ENCODE peak calls at places on chromosomes 4 and X, in seven cellular contexts. One of them, this sample, is unnamed.
A peak's percentile ranks its signal among the peaks of the same experiment; 100 is the strongest.

GRCh38 chr4:4507403-4507802 is 34.4 kb downstream of the STX18 start:
- DNase-seq in astrocyte: no peak
- DNase-seq in fibroblast of lung: no peak
- DNase-seq in heart left ventricle: no peak
- DNase-seq in epithelial cell of esophagus: no peak
- DNase-seq in PC-3: no peak
- DNase-seq in fibroblast of the aortic adventitia: no peak
- DNase-seq in this sample: no peak

GRCh38 chrX:40579880-40580536 is 762 bp upstream of the ATP6AP2 start:
- DNase-seq in fibroblast of the aortic adventitia: no peak
- DNase-seq in PC-3: no peak
- DNase-seq in heart left ventricle: no peak
- DNase-seq in astrocyte: no peak
- DNase-seq in epithelial cell of esophagus: peak; percentile 2
- DNase-seq in fibroblast of lung: no peak
- DNase-seq in this sample: no peak

GRCh38 chr4:42965326-42965725 is 72.8 kb downstream of the GRXCR1 start:
- DNase-seq in astrocyte: no peak
- DNase-seq in heart left ventricle: no peak
- DNase-seq in fibroblast of the aortic adventitia: no peak
- DNase-seq in fibroblast of lung: no peak
- DNase-seq in epithelial cell of esophagus: peak; percentile 22
- DNase-seq in PC-3: peak; percentile 48
- DNase-seq in this sample: no peak

GRCh38 chrX:137051978-137052640 is 18.3 kb upstream of the GPR101 start:
- DNase-seq in fibroblast of the aortic adventitia: peak; percentile 37
- DNase-seq in heart left ventricle: peak; percentile 63
- DNase-seq in epithelial cell of esophagus: peak; percentile 19
- DNase-seq in PC-3: peak; percentile 68
- DNase-seq in fibroblast of lung: peak; percentile 24
- DNase-seq in astrocyte: peak; percentile 4
- DNase-seq in this sample: no peak

GRCh38 chrX:45083314-45083713 is 117.4 kb downstream of the DIPK2B start:
- DNase-seq in fibroblast of lung: no peak
- DNase-seq in heart left ventricle: no peak
- DNase-seq in PC-3: no peak
- DNase-seq in astrocyte: no peak
- DNase-seq in epithelial cell of esophagus: no peak
- DNase-seq in fibroblast of the aortic adventitia: no peak
- DNase-seq in this sample: no peak

GRCh38 chrX:68989865-68990606 is 161.2 kb downstream of the EFNB1 start:
- DNase-seq in epithelial cell of esophagus: peak; percentile 10
- DNase-seq in astrocyte: peak; percentile 84
- DNase-seq in PC-3: no peak
- DNase-seq in fibroblast of the aortic adventitia: peak; percentile 88
- DNase-seq in heart left ventricle: peak; percentile 47
- DNase-seq in fibroblast of lung: peak; percentile 90
- DNase-seq in this sample: peak; percentile 43

GRCh38 chr4:101211146-101211553 is 136.2 kb downstream of the PPP3CA start:
- DNase-seq in epithelial cell of esophagus: peak; percentile 30
- DNase-seq in astrocyte: peak; percentile 80
- DNase-seq in fibroblast of lung: peak; percentile 83
- DNase-seq in PC-3: peak; percentile 83
- DNase-seq in fibroblast of the aortic adventitia: peak; percentile 27
- DNase-seq in heart left ventricle: no peak
- DNase-seq in this sample: no peak

GRCh38 chr4:121408-122084 is 2.8 kb upstream of the ZNF718 start:
- DNase-seq in PC-3: no peak
- DNase-seq in fibroblast of the aortic adventitia: no peak
- DNase-seq in astrocyte: no peak
- DNase-seq in fibroblast of lung: no peak
- DNase-seq in epithelial cell of esophagus: no peak
- DNase-seq in heart left ventricle: no peak
- DNase-seq in this sample: no peak

GRCh38 chr4:184349283-184350039 is 124.9 kb downstream of the IRF2 start:
- DNase-seq in heart left ventricle: peak; percentile 40
- DNase-seq in fibroblast of the aortic adventitia: no peak
- DNase-seq in fibroblast of lung: no peak
- DNase-seq in astrocyte: no peak
- DNase-seq in PC-3: no peak
- DNase-seq in epithelial cell of esophagus: no peak
- DNase-seq in this sample: no peak

GRCh38 chrX:103688949-103689348 is 2.5 kb upstream of the MORF4L2 start:
- DNase-seq in epithelial cell of esophagus: peak; percentile 31
- DNase-seq in fibroblast of the aortic adventitia: peak; percentile 58
- DNase-seq in astrocyte: peak; percentile 8
- DNase-seq in PC-3: peak; percentile 60
- DNase-seq in fibroblast of lung: peak; percentile 24
- DNase-seq in heart left ventricle: no peak
- DNase-seq in this sample: no peak

GRCh38 chrX:41870719-41871151 is 52.6 kb downstream of the CASK start:
- DNase-seq in astrocyte: no peak
- DNase-seq in fibroblast of lung: no peak
- DNase-seq in PC-3: no peak
- DNase-seq in epithelial cell of esophagus: no peak
- DNase-seq in heart left ventricle: no peak
- DNase-seq in fibroblast of the aortic adventitia: no peak
- DNase-seq in this sample: no peak

GRCh38 chrX:11704725-11705495 is 39.2 kb upstream of the ARHGAP6 start:
- DNase-seq in PC-3: no peak
- DNase-seq in heart left ventricle: no peak
- DNase-seq in fibroblast of lung: peak; percentile 41
- DNase-seq in epithelial cell of esophagus: no peak
- DNase-seq in astrocyte: peak; percentile 32
- DNase-seq in fibroblast of the aortic adventitia: peak; percentile 13
- DNase-seq in this sample: no peak

DNA sequence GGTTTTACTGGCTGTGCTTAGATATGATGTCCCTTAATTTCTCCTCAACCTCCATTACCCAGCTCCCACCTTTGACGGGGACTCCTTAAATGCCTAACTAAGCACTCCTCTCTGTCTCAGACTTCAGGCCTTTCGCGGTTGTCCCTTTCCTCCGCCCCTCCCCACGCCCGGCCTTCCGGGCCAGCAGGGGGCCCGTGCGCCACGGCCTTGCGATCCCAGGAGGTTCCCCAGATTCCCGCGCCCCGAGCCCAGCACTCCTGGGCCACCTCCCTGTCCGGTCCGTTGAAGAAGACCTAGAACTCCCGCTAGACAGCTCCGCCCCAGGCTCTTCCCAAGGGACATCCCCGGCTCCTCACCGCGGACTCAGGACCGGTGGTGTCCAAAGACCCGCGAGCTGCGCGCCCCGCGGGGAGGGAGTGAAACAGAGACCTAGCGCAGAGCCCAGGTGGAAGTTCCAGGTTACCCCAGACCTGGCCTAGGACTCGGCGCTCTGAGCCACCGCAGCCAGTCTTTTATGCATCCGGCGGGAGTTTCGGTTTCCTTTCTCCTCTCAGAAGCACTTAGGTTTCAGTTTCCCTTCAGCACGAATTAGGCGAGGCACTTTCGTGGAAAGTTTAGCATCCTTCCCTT is at the start of gene DDX60:
- DNase-seq in PC-3: peak; percentile 74
- DNase-seq in heart left ventricle: peak; percentile 79
- DNase-seq in astrocyte: peak; percentile 61
- DNase-seq in fibroblast of the aortic adventitia: peak; percentile 81
- DNase-seq in fibroblast of lung: peak; percentile 73
- DNase-seq in epithelial cell of esophagus: peak; percentile 76
- DNase-seq in this sample: no peak
- TF ChIP-seq CTCF in PC-3: peak; percentile 52
- TF ChIP-seq CTCF in heart left ventricle: peak; percentile 41
- TF ChIP-seq CTCF in astrocyte: no peak
- TF ChIP-seq CTCF in fibroblast of the aortic adventitia: peak; percentile 68
- TF ChIP-seq CTCF in fibroblast of lung: peak; percentile 52
- TF ChIP-seq CTCF in epithelial cell of esophagus: peak; percentile 56
- TF ChIP-seq CTCF in this sample: peak; percentile 66

DNA sequence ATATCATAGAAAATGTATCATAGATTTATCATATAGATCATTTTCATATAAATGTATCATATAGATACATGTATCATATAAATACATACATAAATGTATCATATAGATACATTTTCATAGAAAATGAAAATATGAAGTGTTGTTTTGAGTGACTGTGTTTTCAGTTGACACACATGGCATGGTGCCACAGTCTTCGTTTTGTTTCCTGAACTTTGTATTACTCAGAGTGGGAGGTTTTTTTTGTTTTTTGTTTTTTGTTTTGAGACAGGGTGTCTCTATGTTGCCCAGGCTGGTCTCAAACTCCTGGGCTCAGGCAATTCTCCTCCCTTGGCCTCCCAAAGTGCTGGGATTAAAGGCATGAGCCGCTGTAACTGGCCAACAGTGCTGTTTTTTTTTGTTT is 3.9 kb downstream of the RBM10 start:
- DNase-seq in epithelial cell of esophagus: peak; percentile 44
- DNase-seq in PC-3: peak; percentile 40
- DNase-seq in fibroblast of the aortic adventitia: no peak
- DNase-seq in astrocyte: no peak
- DNase-seq in fibroblast of lung: no peak
- DNase-seq in heart left ventricle: no peak
- DNase-seq in this sample: no peak
- H3K4me3 ChIP-seq in epithelial cell of esophagus: no peak overlapping the region
- H3K4me3 ChIP-seq in PC-3: no peak overlapping the region
- H3K4me3 ChIP-seq in fibroblast of the aortic adventitia: no peak overlapping the region
- H3K4me3 ChIP-seq in astrocyte: no peak overlapping the region
- H3K4me3 ChIP-seq in fibroblast of lung: no peak overlapping the region
- H3K4me3 ChIP-seq in heart left ventricle: no peak overlapping the region
- H3K4me3 ChIP-seq in this sample: no peak overlapping the region

GRCh38 chrX:135572436-135572835 is 52.0 kb downstream of the INTS6L start:
- DNase-seq in PC-3: no peak
- DNase-seq in fibroblast of the aortic adventitia: peak; percentile 10
- DNase-seq in epithelial cell of esophagus: no peak
- DNase-seq in fibroblast of lung: no peak
- DNase-seq in astrocyte: no peak
- DNase-seq in heart left ventricle: no peak
- DNase-seq in this sample: no peak
- TF ChIP-seq CTCF in PC-3: peak; percentile 64
- TF ChIP-seq CTCF in fibroblast of the aortic adventitia: peak; percentile 61
- TF ChIP-seq CTCF in epithelial cell of esophagus: peak; percentile 37
- TF ChIP-seq CTCF in fibroblast of lung: peak; percentile 48
- TF ChIP-seq CTCF in astrocyte: peak; percentile 17
- TF ChIP-seq CTCF in heart left ventricle: peak; percentile 34
- TF ChIP-seq CTCF in this sample: peak; percentile 45

GRCh38 chr4:147157860-147158701 is 212.4 kb upstream of the TTC29 start:
- DNase-seq in fibroblast of the aortic adventitia: peak; percentile 30
- DNase-seq in astrocyte: peak; percentile 35
- DNase-seq in fibroblast of lung: peak; percentile 39
- DNase-seq in epithelial cell of esophagus: peak; percentile 30
- DNase-seq in heart left ventricle: peak; percentile 40
- DNase-seq in PC-3: peak; percentile 62
- DNase-seq in this sample: peak; percentile 60

GRCh38 chr4:147163311-147163710 is 217.6 kb upstream of the TTC29 start:
- DNase-seq in epithelial cell of esophagus: no peak
- DNase-seq in fibroblast of lung: no peak
- DNase-seq in PC-3: no peak
- DNase-seq in fibroblast of the aortic adventitia: peak; percentile 9
- DNase-seq in heart left ventricle: no peak
- DNase-seq in astrocyte: no peak
- DNase-seq in this sample: no peak

GRCh38 chr4:147160908-147161513 is 215.3 kb upstream of the TTC29 start:
- DNase-seq in epithelial cell of esophagus: peak; percentile 69
- DNase-seq in heart left ventricle: no peak
- DNase-seq in fibroblast of lung: peak; percentile 54
- DNase-seq in astrocyte: peak; percentile 41
- DNase-seq in PC-3: peak; percentile 58
- DNase-seq in fibroblast of the aortic adventitia: peak; percentile 77
- DNase-seq in this sample: no peak
- H3K4me3 ChIP-seq in epithelial cell of esophagus: no peak overlapping the region
- H3K4me3 ChIP-seq in heart left ventricle: no peak overlapping the region
- H3K4me3 ChIP-seq in fibroblast of lung: no peak overlapping the region
- H3K4me3 ChIP-seq in astrocyte: no peak overlapping the region
- H3K4me3 ChIP-seq in PC-3: no peak overlapping the region
- H3K4me3 ChIP-seq in fibroblast of the aortic adventitia: no peak overlapping the region
- H3K4me3 ChIP-seq in this sample: no peak overlapping the region

DNA sequence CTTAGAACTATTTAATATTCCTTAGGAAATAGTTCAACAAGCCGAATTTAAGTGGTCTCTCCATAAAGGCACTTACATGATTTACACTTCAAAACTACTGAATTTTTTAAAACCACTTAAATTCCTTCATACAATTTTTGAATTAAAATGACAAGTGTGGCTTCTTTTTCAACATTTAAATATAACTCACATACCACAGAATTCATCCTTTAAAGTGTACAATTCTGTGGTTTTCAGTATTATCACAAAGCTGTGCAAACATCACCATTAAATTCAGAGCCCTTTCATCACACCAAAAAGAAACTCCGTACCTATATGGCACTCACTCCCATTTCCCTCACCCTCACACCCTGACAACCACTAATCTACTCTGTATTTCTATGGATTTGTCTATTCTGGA is 200.9 kb upstream of the MAB21L2 start:
- DNase-seq in fibroblast of the aortic adventitia: no peak
- DNase-seq in astrocyte: peak; percentile 33
- DNase-seq in PC-3: no peak
- DNase-seq in epithelial cell of esophagus: no peak
- DNase-seq in fibroblast of lung: peak; percentile 47
- DNase-seq in heart left ventricle: no peak
- DNase-seq in this sample: no peak
- TF ChIP-seq CTCF in fibroblast of the aortic adventitia: no peak
- TF ChIP-seq CTCF in astrocyte: no peak
- TF ChIP-seq CTCF in PC-3: no peak
- TF ChIP-seq CTCF in epithelial cell of esophagus: no peak
- TF ChIP-seq CTCF in fibroblast of lung: no peak
- TF ChIP-seq CTCF in heart left ventricle: no peak
- TF ChIP-seq CTCF in this sample: no peak

GRCh38 chr4:2794707-2795557 is 2.0 kb downstream of the SH3BP2 start:
- DNase-seq in heart left ventricle: peak; percentile 82
- DNase-seq in epithelial cell of esophagus: peak; percentile 47
- DNase-seq in astrocyte: peak; percentile 72
- DNase-seq in fibroblast of the aortic adventitia: peak; percentile 83
- DNase-seq in PC-3: no peak
- DNase-seq in fibroblast of lung: peak; percentile 84
- DNase-seq in this sample: no peak
- H3K4me3 ChIP-seq in heart left ventricle: peak overlapping the region; percentile 76
- H3K4me3 ChIP-seq in epithelial cell of esophagus: peak overlapping the region; percentile 1
- H3K4me3 ChIP-seq in astrocyte: no peak overlapping the region
- H3K4me3 ChIP-seq in fibroblast of the aortic adventitia: peak overlapping the region; percentile 72
- H3K4me3 ChIP-seq in PC-3: peak overlapping the region; percentile 67
- H3K4me3 ChIP-seq in fibroblast of lung: no peak overlapping the region
- H3K4me3 ChIP-seq in this sample: no peak overlapping the region

DNA sequence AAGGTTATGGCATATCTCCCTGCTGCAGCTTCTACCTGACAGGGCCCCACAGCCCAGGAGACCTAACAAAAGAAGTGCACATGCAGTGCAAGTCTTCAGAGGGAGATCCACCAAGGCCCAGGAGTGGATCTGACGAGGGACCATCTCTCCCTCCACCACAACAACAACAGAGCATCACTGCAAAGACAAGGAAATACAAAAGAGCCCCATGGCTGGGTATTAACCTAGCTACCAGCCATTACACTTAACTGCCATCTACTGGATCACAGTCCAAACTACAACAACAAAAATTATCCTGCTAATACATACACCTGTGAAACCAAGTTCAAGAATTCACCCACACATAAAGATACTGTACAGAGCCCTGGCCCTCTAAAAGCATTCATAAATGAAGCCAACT is 280.2 kb upstream of the SLC7A11 start:
- DNase-seq in fibroblast of lung: peak; percentile 6
- DNase-seq in heart left ventricle: no peak
- DNase-seq in fibroblast of the aortic adventitia: peak; percentile 52
- DNase-seq in astrocyte: no peak
- DNase-seq in PC-3: peak; percentile 61
- DNase-seq in epithelial cell of esophagus: peak; percentile 58
- DNase-seq in this sample: no peak
- TF ChIP-seq CTCF in fibroblast of lung: peak; percentile 50
- TF ChIP-seq CTCF in heart left ventricle: peak; percentile 10
- TF ChIP-seq CTCF in fibroblast of the aortic adventitia: peak; percentile 50
- TF ChIP-seq CTCF in astrocyte: peak; percentile 27
- TF ChIP-seq CTCF in PC-3: peak; percentile 65
- TF ChIP-seq CTCF in epithelial cell of esophagus: peak; percentile 69
- TF ChIP-seq CTCF in this sample: peak; percentile 47

GRCh38 chr4:122688529-122688928 is 44.0 kb upstream of the BBS12 start:
- DNase-seq in fibroblast of the aortic adventitia: peak; percentile 43
- DNase-seq in PC-3: no peak
- DNase-seq in astrocyte: no peak
- DNase-seq in heart left ventricle: no peak
- DNase-seq in fibroblast of lung: peak; percentile 17
- DNase-seq in epithelial cell of esophagus: no peak
- DNase-seq in this sample: no peak
- H3K4me3 ChIP-seq in fibroblast of the aortic adventitia: peak overlapping the region; percentile 39
- H3K4me3 ChIP-seq in PC-3: no peak overlapping the region
- H3K4me3 ChIP-seq in astrocyte: no peak overlapping the region
- H3K4me3 ChIP-seq in heart left ventricle: peak overlapping the region; percentile 28
- H3K4me3 ChIP-seq in fibroblast of lung: no peak overlapping the region
- H3K4me3 ChIP-seq in epithelial cell of esophagus: no peak overlapping the region
- H3K4me3 ChIP-seq in this sample: no peak overlapping the region